ENCODE peak calls at places on chromosomes 13 and 19, in six cellular contexts. D is NCI-H69; G is frontal cortex; F is stimulated activated CD8-positive, alpha-beta memory T cell treated with anti-CD3 and anti-CD28 coated beads, Interleukin-7, amount 100 ng/mL, for 24 hours; Z is heart right ventricle; I is HepG2. N is an unnamed sample.

GRCh38 chr19:38745316-38745715 is 1.0 kb upstream of the CAPN12 start:
- DNase-seq in F (no peak), Z (no peak), D (no peak), G (no peak), I (no peak), N (no peak)

GRCh38 chr13:43629691-43630480 is 156.9 kb downstream of the ENOX1 start:
- DNase-seq in F (no peak), Z (no peak), I (no peak), G (no peak), D (no peak), N (no peak)

GRCh38 chr13:79541426-79542049 is 60.6 kb downstream of the NDFIP2 start:
- DNase-seq in F (no peak), I (peak), D (peak), Z (no peak), G (no peak), N (no peak)

GRCh38 chr13:49214917-49215376 is 5.2 kb upstream of the MLNR start:
- DNase-seq in D (peak), G (no peak), F (no peak), Z (no peak), I (peak), N (no peak)

GRCh38 chr13:44844786-44845185 is 144.5 kb downstream of the NUFIP1 start:
- DNase-seq in I (no peak), F (no peak), Z (no peak), G (no peak), D (no peak), N (no peak)

GRCh38 chr19:57613941-57614743 is at the start of gene ZNF134:
- DNase-seq in G (peak), F (peak), I (peak), D (peak), Z (peak), N (peak)

GRCh38 chr13:50468849-50469669 is 374.4 kb downstream of the DLEU7 start:
- DNase-seq in D (no peak), I (no peak), Z (no peak), G (no peak), F (no peak), N (no peak)

GRCh38 chr19:28292822-28293500 is 920.0 kb downstream of the UQCRFS1 start:
- DNase-seq in I (no peak), F (no peak), G (no peak), Z (no peak), D (no peak), N (no peak)

GRCh38 chr19:47609885-47610545 is 1.1 kb downstream of the BICRA start:
- DNase-seq in D (peak), G (peak), F (no peak), Z (peak), I (peak), N (peak)

GRCh38 chr19:11806354-11807098 is 7.5 kb upstream of the ZNF440 start:
- DNase-seq in Z (no peak), D (no peak), G (no peak), I (no peak), F (no peak), N (no peak)

GRCh38 chr13:113119166-113119821 is 3.3 kb upstream of the F10 start:
- DNase-seq in D (no peak), G (no peak), F (no peak), I (no peak), Z (no peak), N (no peak)

GRCh38 chr19:55325172-55325571 is at the start of gene TMEM150B:
- DNase-seq in G (no peak), D (no peak), F (no peak), I (no peak), Z (no peak), N (no peak)

GRCh38 chr13:113731192-113732175 is 27.5 kb upstream of the TMEM255B start:
- DNase-seq in D (no peak), Z (no peak), I (no peak), F (no peak), G (no peak), N (no peak)

GRCh38 chr13:82815791-82816190 is 1066.5 kb downstream of the SLITRK1 start:
- DNase-seq in G (no peak), F (no peak), Z (no peak), I (no peak), D (no peak), N (no peak)

GRCh38 chr19:45103200-45103624 is 10.2 kb downstream of the PPP1R37 start:
- DNase-seq in I (no peak), D (peak), F (no peak), Z (no peak), G (no peak), N (peak)

GRCh38 chr13:111650626-111651025 is 330.2 kb downstream of the TEX29 start:
- DNase-seq in D (no peak), G (no peak), I (no peak), Z (no peak), F (no peak), N (no peak)

GRCh38 chr13:37369618-37370017 is 228.9 kb downstream of the POSTN start:
- DNase-seq in G (no peak), I (no peak), D (no peak), F (no peak), Z (no peak), N (no peak)

GRCh38 chr13:48902421-48902820 is 73.3 kb upstream of the FNDC3A start:
- DNase-seq in F (no peak), D (no peak), G (no peak), I (no peak), Z (no peak), N (no peak)

GRCh38 chr13:73216381-73216831 is 157.6 kb downstream of the KLF5 start:
- DNase-seq in F (no peak), Z (no peak), I (no peak), D (no peak), G (no peak), N (no peak)

GRCh38 chr13:113059891-113060290 is 45.7 kb upstream of the F7 start:
- DNase-seq in Z (no peak), I (no peak), D (no peak), G (no peak), F (no peak), N (no peak)

GRCh38 chr19:31963741-31964140 is 381.7 kb upstream of the ZNF507 start:
- DNase-seq in G (no peak), Z (peak), D (no peak), I (no peak), F (no peak), N (no peak)

GRCh38 chr13:64293923-64294322 is 2878.3 kb upstream of the PCDH20 start:
- DNase-seq in I (no peak), G (no peak), Z (no peak), F (no peak), D (no peak), N (no peak)

GRCh38 chr13:40082644-40083043 is 427.2 kb downstream of the COG6 start:
- DNase-seq in I (peak), D (no peak), G (no peak), Z (peak), F (no peak), N (no peak)

GRCh38 chr13:30466841-30467252 is 1.1 kb upstream of the HMGB1 start:
- DNase-seq in F (no peak), I (no peak), G (no peak), D (peak), Z (no peak), N (no peak)

GRCh38 chr19:41734585-41734984 is 20.7 kb upstream of the CEACAM6 start:
- DNase-seq in Z (no peak), D (peak), G (no peak), I (no peak), F (no peak), N (no peak)

GRCh38 chr19:39405261-39405912 is 1.3 kb upstream of the ZFP36 start:
- DNase-seq in D (no peak), F (no peak), I (no peak), Z (peak), G (no peak), N (no peak)

GRCh38 chr19:51094696-51095279 is 12.1 kb upstream of the KLK14 start:
- DNase-seq in G (no peak), Z (no peak), D (peak), F (no peak), I (peak), N (no peak)

GRCh38 chr19:56098731-56099577 is 22.1 kb downstream of the ZNF787 start:
- DNase-seq in G (no peak), F (no peak), Z (no peak), I (no peak), D (no peak), N (no peak)

GRCh38 chr13:36163809-36164308 is 32.7 kb upstream of the DCLK1 start:
- DNase-seq in I (no peak), F (no peak), G (no peak), Z (peak), D (peak), N (no peak)

GRCh38 chr19:47899335-47899734 is 13.2 kb upstream of the SULT2A1 start:
- DNase-seq in Z (no peak), I (no peak), G (no peak), F (no peak), D (no peak), N (no peak)

GRCh38 chr13:106496072-106496997 is 39.1 kb downstream of the EFNB2 start:
- DNase-seq in F (no peak), I (no peak), Z (peak), G (no peak), D (peak), N (no peak)

GRCh38 chr13:34361528-34361927 is 543.6 kb downstream of the RFC3 start:
- DNase-seq in D (peak), Z (no peak), F (no peak), G (no peak), I (no peak), N (no peak)

GRCh38 chr19:53328967-53329366 is 4.6 kb upstream of the ZNF845 start:
- DNase-seq in D (no peak), G (no peak), Z (peak), I (no peak), F (no peak), N (no peak)

GRCh38 chr19:58519087-58519354 is 589 bp downstream of the ZBTB45 start:
- DNase-seq in I (peak), Z (peak), D (peak), G (peak), F (no peak), N (peak)

N was measured in hippocampal formation.